ENCODE peak calls at places on chromosomes 16 and 17, in nine cellular contexts. E is ovary; F is psoas muscle; B is EL; T is stomach; D is activated CD8-positive, alpha-beta memory T cell treated with anti-CD3 and anti-CD28 coated beads for 1 hour; A is progenitor cell of endocrine pancreas; U is AG08395; X is heart right ventricle. Q is an unnamed sample.
A peak's percentile ranks its signal among the peaks of the same experiment; 100 is the strongest.

GRCh38 chr17:17182601-17183136 is 23.5 kb downstream of the PLD6 start:
- DNase-seq in E (no peak), B (no peak), D (no peak), T (no peak), F (no peak), A (no peak), X (no peak), U (no peak), Q (no peak)

GRCh38 chr16:76653390-76654026 is 376.3 kb downstream of the CNTNAP4 start:
- DNase-seq in E (no peak), A (no peak), D (no peak), F (no peak), X (no peak), U (no peak), B (no peak), T (no peak), Q (no peak)

GRCh38 chr17:58285422-58285810 is 4.7 kb upstream of the MPO start:
- DNase-seq in D (no peak), T (no peak), U (no peak), F (no peak), A (no peak), B (no peak), E (no peak), X (no peak), Q (no peak)

GRCh38 chr17:81481011-81481799 is 31.4 kb downstream of the ACTG1 start:
- DNase-seq in U (peak; percentile 92), A (no peak), F (peak; percentile 83), X (peak; percentile 72), B (peak; percentile 45), T (peak; percentile 78), D (peak; percentile 50), E (peak; percentile 83), Q (no peak)

GRCh38 chr16:72195609-72196008 is 23.7 kb upstream of the PMFBP1 start:
- DNase-seq in E (no peak), D (no peak), T (no peak), X (no peak), B (no peak), U (no peak), A (peak; percentile 29), F (no peak), Q (no peak)

GRCh38 chr17:65495255-65496060 is 66.0 kb downstream of the AXIN2 start:
- DNase-seq in X (no peak), D (no peak), A (peak; percentile 21), B (no peak), T (no peak), E (no peak), F (no peak), U (no peak), Q (no peak)

GRCh38 chr17:43548689-43549379 is 2.7 kb upstream of the ETV4 start:
- DNase-seq in X (no peak), T (no peak), D (no peak), A (no peak), E (no peak), F (no peak), B (no peak), U (no peak), Q (no peak)

GRCh38 chr17:64081802-64082799 is 47.8 kb downstream of the ERN1 start:
- DNase-seq in X (no peak), A (no peak), E (no peak), B (peak; percentile 76), T (no peak), D (no peak), F (no peak), U (peak; percentile 49), Q (peak; percentile 70)

GRCh38 chr17:206941-207560 is 25.6 kb upstream of the DOC2B start:
- DNase-seq in D (no peak), E (no peak), X (no peak), B (no peak), F (no peak), U (no peak), T (no peak), A (no peak), Q (no peak)

GRCh38 chr16:14539156-14539555 is 90.9 kb downstream of the PARN start:
- DNase-seq in A (no peak), B (no peak), X (no peak), E (no peak), F (no peak), D (no peak), U (peak; percentile 17), T (no peak), Q (no peak)

GRCh38 chr16:12276631-12277030 is 300.1 kb downstream of the SNX29 start:
- DNase-seq in E (no peak), D (no peak), T (no peak), X (no peak), F (no peak), B (no peak), A (no peak), U (no peak), Q (no peak)

GRCh38 chr17:7572338-7572587 is 7.2 kb upstream of the CD68 start:
- DNase-seq in U (no peak), T (no peak), B (no peak), X (peak; percentile 99), A (no peak), E (no peak), F (no peak), D (no peak), Q (no peak)

GRCh38 chr17:63950940-63951907 is 19.1 kb upstream of the CD79B start:
- DNase-seq in T (peak; percentile 71), D (no peak), B (no peak), F (no peak), A (peak; percentile 58), X (no peak), U (no peak), E (no peak), Q (no peak)

GRCh38 chr16:11297492-11298142 is 16.5 kb upstream of the PRM1 start:
- DNase-seq in D (peak; percentile 51), X (peak; percentile 73), B (peak; percentile 52), F (peak; percentile 62), T (peak; percentile 91), U (peak; percentile 62), A (peak; percentile 26), E (peak; percentile 70), Q (peak; percentile 32)

GRCh38 chr17:79028496-79029326 is 4.7 kb downstream of the C1QTNF1 start:
- DNase-seq in F (no peak), A (no peak), U (no peak), E (no peak), B (no peak), T (no peak), X (no peak), D (no peak), Q (no peak)

GRCh38 chr16:61887903-61888302 is 148.3 kb downstream of the CDH8 start:
- DNase-seq in X (peak; percentile 4), A (no peak), T (no peak), D (no peak), U (peak; percentile 73), F (no peak), E (no peak), B (peak; percentile 80), Q (no peak)

GRCh38 chr17:76246080-76247066 is 6.1 kb upstream of the RNF157 start:
- DNase-seq in A (no peak), F (no peak), D (no peak), X (no peak), U (no peak), E (no peak), T (no peak), B (no peak), Q (no peak)

GRCh38 chr17:61149862-61150362 is 249.7 kb upstream of the TBX2 start:
- DNase-seq in B (no peak), X (no peak), E (no peak), U (no peak), D (no peak), A (no peak), T (no peak), F (no peak), Q (no peak)

GRCh38 chr16:87017388-87018012 is 299.7 kb downstream of the C16orf95 start:
- DNase-seq in E (no peak), D (no peak), B (peak; percentile 89), T (no peak), U (peak; percentile 63), X (no peak), F (no peak), A (no peak), Q (peak; percentile 49)